ENCODE peak calls at places on chromosomes 7 and 10, in ten cellular contexts. V is CD4-positive, alpha-beta memory T cell; Z is suprapubic skin; I is psoas muscle; X is esophagus squamous epithelium; Q is sigmoid colon; C is heart right ventricle; E is MM.1S; F is neuronal stem cell; D is tibial nerve. N is an unnamed sample.

GRCh38 chr10:46550076-46550790 is 6.2 kb downstream of the GPRIN2 start:
- DNase-seq in V (no peak), Z (peak; percentile 67), D (no peak), C (no peak), I (peak; percentile 15), F (no peak), Q (peak; percentile 65), X (no peak), E (no peak), N (peak; percentile 1)

GRCh38 chr10:132644544-132645530 is 107.2 kb downstream of the INPP5A start:
- DNase-seq in X (no peak), D (no peak), V (no peak), C (no peak), Z (peak; percentile 59), E (no peak), I (no peak), F (no peak), Q (peak; percentile 62), N (no peak)

GRCh38 chr10:6385683-6386082 is 183.0 kb downstream of the PFKFB3 start:
- DNase-seq in E (no peak), I (no peak), D (no peak), Z (no peak), F (no peak), X (no peak), Q (no peak), V (no peak), C (no peak), N (no peak)

GRCh38 chr7:102991540-102992214 is 78.9 kb downstream of the LRRC17 start:
- DNase-seq in Q (no peak), F (no peak), C (no peak), X (no peak), Z (no peak), I (no peak), E (no peak), V (no peak), D (no peak), N (no peak)

GRCh38 chr7:131883769-131884168 is 327.3 kb upstream of the PODXL start:
- DNase-seq in D (no peak), X (no peak), V (no peak), E (no peak), F (no peak), Z (no peak), C (no peak), I (no peak), Q (no peak), N (no peak)

GRCh38 chr7:36784991-36785940 is 61.0 kb upstream of the AOAH start:
- DNase-seq in I (peak; percentile 25), X (no peak), Q (peak; percentile 76), V (peak; percentile 82), D (peak; percentile 41), C (peak; percentile 20), E (no peak), Z (peak; percentile 67), F (no peak), N (no peak)

GRCh38 chr10:34598972-34599371 is 216.1 kb downstream of the PARD3 start:
- DNase-seq in X (no peak), V (no peak), Q (no peak), D (no peak), Z (no peak), I (no peak), E (no peak), F (no peak), C (no peak), N (no peak)

GRCh38 chr10:78571286-78571685 is 497.5 kb upstream of the ZMIZ1 start:
- DNase-seq in C (no peak), X (no peak), F (no peak), Q (peak; percentile 24), E (no peak), I (no peak), V (no peak), Z (no peak), D (no peak), N (no peak)

GRCh38 chr7:121557034-121557892 is 161.2 kb upstream of the FAM3C start:
- DNase-seq in Q (no peak), F (no peak), C (no peak), X (no peak), V (no peak), Z (no peak), E (no peak), I (no peak), D (no peak), N (no peak)

GRCh38 chr10:129956902-129957673 is 7.0 kb downstream of the EBF3 start:
- DNase-seq in D (no peak), Q (no peak), C (no peak), V (no peak), E (no peak), F (peak; percentile 26), X (no peak), I (no peak), Z (no peak), N (no peak)

GRCh38 chr10:129955591-129956284 is 8.3 kb downstream of the EBF3 start:
- DNase-seq in F (peak; percentile 11), Z (no peak), C (no peak), I (no peak), D (no peak), V (no peak), Q (no peak), E (no peak), X (no peak), N (no peak)

GRCh38 chr10:129954916-129955315 is 9.2 kb downstream of the EBF3 start:
- DNase-seq in Z (no peak), I (no peak), F (no peak), V (no peak), E (no peak), C (no peak), Q (no peak), D (no peak), X (no peak), N (no peak)

GRCh38 chr10:129958118-129958685 is 5.9 kb downstream of the EBF3 start:
- DNase-seq in F (peak; percentile 49), E (no peak), C (no peak), Q (peak; percentile 54), X (no peak), V (no peak), Z (no peak), D (no peak), I (no peak), N (no peak)

GRCh38 chr10:129956285-129956649 is 7.8 kb downstream of the EBF3 start:
- DNase-seq in C (no peak), X (no peak), D (no peak), E (no peak), V (no peak), I (no peak), F (no peak), Z (no peak), Q (no peak), N (no peak)
- H3K27me3 ChIP-seq in C (peaks cover 52% of the 10 kb centered on the region), X (peaks cover 18% of the 10 kb centered on the region), D (no peaks in the 10 kb centered on the region), E (no peaks in the 10 kb centered on the region), V (peaks cover 30% of the 10 kb centered on the region), I (peaks cover 29% of the 10 kb centered on the region), F (peaks cover 51% of the 10 kb centered on the region), Z (peaks cover 80% of the 10 kb centered on the region), Q (peaks cover 43% of the 10 kb centered on the region), N (peaks cover 12% of the 10 kb centered on the region)

DNA sequence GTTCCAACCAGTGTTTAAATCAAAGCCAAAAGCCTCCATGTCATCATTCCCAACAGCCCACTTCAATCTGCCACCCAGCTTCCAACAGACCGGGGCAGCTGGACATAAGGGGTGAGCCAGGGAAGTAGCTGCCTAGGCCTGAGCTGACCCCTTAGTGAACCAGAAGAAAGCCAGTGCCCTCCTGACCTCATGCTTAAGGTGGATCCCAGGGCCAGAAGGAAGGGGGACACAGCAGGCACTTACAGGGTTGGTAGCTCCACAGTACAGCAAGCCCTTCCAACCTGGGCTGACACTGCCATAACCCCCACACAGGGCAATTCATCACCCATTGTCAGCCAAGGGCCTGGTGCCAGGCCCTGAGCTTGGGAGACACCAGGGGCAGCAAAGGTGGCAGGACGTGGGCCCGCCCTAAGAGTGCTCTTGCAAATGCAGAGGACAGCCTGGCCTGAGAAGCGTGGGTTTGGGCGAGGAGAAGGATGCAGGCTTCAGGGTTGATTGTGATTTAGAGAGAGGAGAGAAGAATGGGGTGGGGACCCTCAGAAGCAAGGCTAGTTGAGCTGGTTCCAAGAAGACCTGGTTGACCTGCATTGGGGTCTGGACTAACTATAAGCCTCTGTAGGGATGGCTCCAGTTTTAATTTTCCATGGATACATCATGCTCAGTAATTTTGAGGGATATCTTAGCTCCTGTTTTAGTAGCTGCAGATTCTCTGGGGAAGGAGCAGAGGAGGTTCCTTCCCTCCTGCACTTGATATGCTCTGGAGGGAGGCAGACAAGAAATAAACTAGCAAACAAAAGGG is 3.1 kb upstream of the CYP26A1 start:
- DNase-seq in C (no peak), V (no peak), E (no peak), I (no peak), Q (no peak), Z (no peak), D (no peak), F (no peak), X (no peak), N (no peak)
- H3K27me3 ChIP-seq in C (peaks cover 100% of the 10 kb centered on the region), V (peaks cover 29% of the 10 kb centered on the region), E (peaks cover 36% of the 10 kb centered on the region), I (peaks cover 92% of the 10 kb centered on the region), Q (peaks cover 96% of the 10 kb centered on the region), Z (peaks cover 100% of the 10 kb centered on the region), D (no peaks in the 10 kb centered on the region), F (peaks cover 75% of the 10 kb centered on the region), X (peaks cover 25% of the 10 kb centered on the region), N (peaks cover 15% of the 10 kb centered on the region)

GRCh38 chr10:130244031-130244927 is 108.1 kb downstream of the GLRX3 start:
- DNase-seq in X (no peak), F (no peak), E (no peak), Z (no peak), D (no peak), V (no peak), Q (no peak), I (no peak), C (no peak), N (no peak)
- H3K27me3 ChIP-seq in X (no peaks in the 10 kb centered on the region), F (no peaks in the 10 kb centered on the region), E (peaks cover 3% of the 10 kb centered on the region), Z (no peaks in the 10 kb centered on the region), D (no peaks in the 10 kb centered on the region), V (no peaks in the 10 kb centered on the region), Q (no peaks in the 10 kb centered on the region), I (no peaks in the 10 kb centered on the region), C (no peaks in the 10 kb centered on the region), N (no peaks in the 10 kb centered on the region)

GRCh38 chr7:50305697-50306300 is 1.3 kb downstream of the IKZF1 start:
- DNase-seq in X (no peak), Q (no peak), F (no peak), Z (no peak), I (no peak), V (no peak), C (no peak), E (peak; percentile 37), D (no peak), N (no peak)

GRCh38 chr7:50309130-50309478 is 4.6 kb downstream of the IKZF1 start:
- DNase-seq in C (no peak), I (no peak), Z (no peak), Q (no peak), E (no peak), F (no peak), X (no peak), D (no peak), V (no peak), N (no peak)

GRCh38 chr7:50306491-50307367 is 2.2 kb downstream of the IKZF1 start:
- DNase-seq in I (no peak), Z (no peak), E (no peak), Q (no peak), D (no peak), C (no peak), F (no peak), V (no peak), X (no peak), N (no peak)

GRCh38 chr7:50308301-50309129 is 4.0 kb downstream of the IKZF1 start:
- DNase-seq in V (no peak), D (no peak), Q (peak; percentile 54), F (no peak), Z (no peak), C (no peak), E (peak; percentile 66), I (no peak), X (no peak), N (no peak)

GRCh38 chr7:50307368-50308012 is 3.0 kb downstream of the IKZF1 start:
- DNase-seq in I (no peak), Q (no peak), D (no peak), E (peak; percentile 85), Z (no peak), C (no peak), V (peak; percentile 68), X (no peak), F (no peak), N (no peak)
- H3K27me3 ChIP-seq in I (peaks cover 46% of the 10 kb centered on the region), Q (peaks cover 24% of the 10 kb centered on the region), D (no peaks in the 10 kb centered on the region), E (no peaks in the 10 kb centered on the region), Z (peaks cover 40% of the 10 kb centered on the region), C (peaks cover 59% of the 10 kb centered on the region), V (no peaks in the 10 kb centered on the region), X (no peaks in the 10 kb centered on the region), F (peaks cover 32% of the 10 kb centered on the region), N (no peaks in the 10 kb centered on the region)